ENCODE peak calls at places on chromosomes 16 and 17, in nine cellular contexts. Z is stimulated activated CD4-positive, alpha-beta T cell treated with anti-CD3 and anti-CD28 coated beads, Interleukin-4, amount 100 ng/mL, for 4 hours; E is Caco-2; X is cardiac fibroblast; W is anterior cingulate cortex; A is fibroblast of mammary gland; P is astrocyte of the spinal cord; C is upper lobe of left lung; U is breast epithelium. M is an unnamed sample.

GRCh38 chr17:82400830-82401229 is 17.3 kb upstream of the HEXD start:
- DNase-seq in Z (peak; percentile 35), E (no peak), X (no peak), W (no peak), A (no peak), P (no peak), C (peak; percentile 81), U (no peak), M (peak; percentile 23)

GRCh38 chr16:4271176-4272113 is 1.4 kb downstream of the TFAP4 start:
- DNase-seq in Z (peak; percentile 82), E (peak; percentile 96), X (peak; percentile 93), W (peak; percentile 89), A (peak; percentile 91), P (peak; percentile 92), C (peak; percentile 97), U (peak; percentile 90), M (peak; percentile 89)

GRCh38 chr17:7673239-7673638 is 14.1 kb downstream of the TP53 start:
- DNase-seq in Z (peak; percentile 22), E (no peak), X (no peak), W (no peak), A (peak; percentile 23), P (no peak), C (no peak), U (no peak), M (no peak)

GRCh38 chr16:23498863-23499262 is 11.4 kb downstream of the GGA2 start:
- DNase-seq in Z (no peak), E (no peak), X (no peak), W (no peak), A (no peak), P (no peak), C (no peak), U (no peak), M (no peak)

GRCh38 chr17:46823657-46824056 is 5.2 kb upstream of the WNT3 start:
- DNase-seq in Z (no peak), E (no peak), X (no peak), W (no peak), A (no peak), P (no peak), C (no peak), U (no peak), M (no peak)

GRCh38 chr17:4597975-4598374 is 13.6 kb downstream of the SMTNL2 start:
- DNase-seq in Z (no peak), E (no peak), X (no peak), W (no peak), A (no peak), P (no peak), C (no peak), U (no peak), M (no peak)

GRCh38 chr16:88289549-88290344 is 93.0 kb upstream of the ZNF469 start:
- DNase-seq in Z (no peak), E (no peak), X (no peak), W (no peak), A (no peak), P (no peak), C (no peak), U (no peak), M (no peak)

GRCh38 chr17:70555723-70556122 is 386.4 kb downstream of the KCNJ2 start:
- DNase-seq in Z (no peak), E (no peak), X (no peak), W (no peak), A (no peak), P (no peak), C (no peak), U (no peak), M (no peak)

GRCh38 chr16:1772908-1773702 is at the start of gene MRPS34:
- DNase-seq in Z (peak; percentile 78), E (peak; percentile 83), X (peak; percentile 86), W (peak; percentile 80), A (peak; percentile 79), P (peak; percentile 84), C (peak; percentile 84), U (peak; percentile 79), M (peak; percentile 89)

GRCh38 chr17:46733837-46734516 is 84.5 kb downstream of the WNT3 start:
- DNase-seq in Z (no peak), E (no peak), X (no peak), W (no peak), A (peak; percentile 69), P (peak; percentile 36), C (no peak), U (no peak), M (no peak)

GRCh38 chr17:72640415-72641165 is 451.9 kb downstream of the SLC39A11 start:
- DNase-seq in Z (no peak), E (peak; percentile 69), X (peak; percentile 5), W (no peak), A (no peak), P (no peak), C (peak; percentile 48), U (no peak), M (no peak)